ENCODE peak calls at places on chromosomes 12 and 14, in five cellular contexts. U is colonic mucosa, X is astrocyte of the cerebellum, E is GM19239, Y is left ventricle myocardium inferior. F is an unnamed sample.

GRCh38 chr14:87409401-87409800 is 583.6 kb downstream of the GALC start:
- DNase-seq in U (no peak), X (no peak), E (no peak), Y (no peak), F (no peak)

GRCh38 chr14:55508676-55509075 is 68.3 kb upstream of the TBPL2 start:
- DNase-seq in U (no peak), X (no peak), E (no peak), Y (no peak), F (no peak)

GRCh38 chr14:99266181-99267178 is 5.5 kb downstream of the BCL11B start:
- DNase-seq in U (peak; percentile 81), X (peak; percentile 52), E (peak; percentile 77), Y (peak; percentile 68), F (no peak)

GRCh38 chr12:50242751-50243191 is 40.5 kb downstream of the LIMA1 start:
- DNase-seq in U (no peak), X (no peak), E (no peak), Y (no peak), F (no peak)

GRCh38 chr14:90091393-90091792 is 29.6 kb downstream of the KCNK13 start:
- DNase-seq in U (no peak), X (peak; percentile 90), E (no peak), Y (no peak), F (no peak)

GRCh38 chr12:1380171-1380974 is 214.0 kb downstream of the FBXL14 start:
- DNase-seq in U (no peak), X (no peak), E (no peak), Y (no peak), F (no peak)

GRCh38 chr14:53195949-53196348 is 42.8 kb upstream of the DDHD1 start:
- DNase-seq in U (no peak), X (no peak), E (no peak), Y (no peak), F (no peak)

GRCh38 chr12:90013409-90013808 is 304.8 kb upstream of the ATP2B1 start:
- DNase-seq in U (no peak), X (no peak), E (no peak), Y (no peak), F (no peak)

GRCh38 chr14:100067971-100068959 is 3.0 kb downstream of the EVL start:
- DNase-seq in U (peak; percentile 34), X (no peak), E (no peak), Y (peak; percentile 20), F (no peak)

GRCh38 chr12:63149884-63150254 is 1.1 kb downstream of the AVPR1A start:
- DNase-seq in U (no peak), X (no peak), E (no peak), Y (no peak), F (no peak)

F was measured in GM18507.